ENCODE peak calls at places on chromosomes 4 and X, in six cellular contexts. T is astrocyte of the spinal cord, D is lung, U is brain microvascular endothelial cell, G is GM23338, S is pancreas. Q is an unnamed sample.

GRCh38 chr4:159871141-159871540 is 768.3 kb downstream of the RAPGEF2 start:
- DNase-seq in G (no peak), D (no peak), U (peak; percentile 27), S (no peak), T (peak; percentile 38), Q (no peak)

GRCh38 chr4:17721496-17722360 is 59.7 kb downstream of the FAM184B start:
- DNase-seq in S (no peak), T (peak; percentile 3), G (no peak), D (no peak), U (peak; percentile 23), Q (peak; percentile 52)

GRCh38 chr4:102345795-102346100 is 466 bp upstream of the SLC39A8 start:
- DNase-seq in U (no peak), D (no peak), S (no peak), T (no peak), G (no peak), Q (no peak)

GRCh38 chrX:117987376-117987775 is 129.2 kb downstream of the KLHL13 start:
- DNase-seq in D (no peak), S (no peak), T (no peak), G (no peak), U (no peak), Q (no peak)

GRCh38 chr4:187209921-187210613 is 486.4 kb upstream of the FAT1 start:
- DNase-seq in S (no peak), U (peak; percentile 69), G (no peak), T (peak; percentile 88), D (no peak), Q (peak; percentile 96)

GRCh38 chrX:48854898-48855297 is 19.5 kb upstream of the PCSK1N start:
- DNase-seq in D (no peak), T (no peak), U (no peak), G (peak; percentile 47), S (no peak), Q (no peak)

GRCh38 chr4:125498981-125499380 is 184.2 kb downstream of the FAT4 start:
- DNase-seq in T (no peak), D (no peak), S (no peak), U (no peak), G (no peak), Q (no peak)

GRCh38 chr4:147927377-147928137 is 195.7 kb downstream of the ARHGAP10 start:
- DNase-seq in T (peak; percentile 58), U (peak; percentile 63), S (no peak), G (peak; percentile 40), D (no peak), Q (peak; percentile 60)

GRCh38 chr4:70678383-70678999 is 9.8 kb upstream of the UTP3 start:
- DNase-seq in T (no peak), G (no peak), S (no peak), U (no peak), D (no peak), Q (no peak)

GRCh38 chr4:38612996-38613395 is 51.0 kb upstream of the KLF3 start:
- DNase-seq in T (peak; percentile 35), G (no peak), U (no peak), S (no peak), D (no peak), Q (no peak)

GRCh38 chr4:125705681-125706080 is 390.9 kb downstream of the FAT4 start:
- DNase-seq in D (no peak), U (no peak), G (no peak), S (no peak), T (no peak), Q (no peak)

GRCh38 chrX:77342028-77342427 is 105.2 kb upstream of the FGF16 start:
- DNase-seq in S (no peak), G (no peak), D (no peak), T (no peak), U (no peak), Q (no peak)

GRCh38 chr4:73741140-73741749 is 876 bp downstream of the CXCL8 start:
- DNase-seq in U (no peak), G (no peak), S (no peak), D (no peak), T (no peak), Q (no peak)

GRCh38 chr4:155678011-155678410 is 11.4 kb downstream of the GUCY1A1 start:
- DNase-seq in T (no peak), S (no peak), D (no peak), U (no peak), G (no peak), Q (no peak)

GRCh38 chrX:115266300-115266699 is 23.2 kb upstream of the LUZP4 start:
- DNase-seq in U (no peak), T (peak; percentile 12), S (no peak), D (no peak), G (no peak), Q (no peak)

GRCh38 chr4:74157116-74157742 is 689 bp upstream of the MTHFD2L start:
- DNase-seq in U (peak; percentile 45), G (no peak), D (no peak), T (peak; percentile 51), S (no peak), Q (peak; percentile 32)

GRCh38 chr4:33060873-33061542 is 2340.8 kb downstream of the PCDH7 start:
- DNase-seq in U (peak; percentile 50), D (no peak), T (peak; percentile 61), S (no peak), G (peak; percentile 91), Q (peak; percentile 37)

GRCh38 chr4:99180367-99181169 is 36.5 kb upstream of the ADH4 start:
- DNase-seq in D (no peak), T (peak; percentile 47), G (no peak), U (peak; percentile 63), S (peak; percentile 16), Q (peak; percentile 39)

GRCh38 chr4:68129793-68130192 is at the start of gene TMPRSS11F:
- DNase-seq in T (no peak), G (peak; percentile 36), S (no peak), D (no peak), U (no peak), Q (no peak)

GRCh38 chrX:39866229-39866628 is 231.5 kb downstream of the BCOR start:
- DNase-seq in S (no peak), D (no peak), G (no peak), T (no peak), U (no peak), Q (no peak)

GRCh38 chr4:8291701-8292387 is 22.3 kb downstream of the HTRA3 start:
- DNase-seq in G (no peak), U (no peak), S (no peak), D (no peak), T (no peak), Q (no peak)

DNA sequence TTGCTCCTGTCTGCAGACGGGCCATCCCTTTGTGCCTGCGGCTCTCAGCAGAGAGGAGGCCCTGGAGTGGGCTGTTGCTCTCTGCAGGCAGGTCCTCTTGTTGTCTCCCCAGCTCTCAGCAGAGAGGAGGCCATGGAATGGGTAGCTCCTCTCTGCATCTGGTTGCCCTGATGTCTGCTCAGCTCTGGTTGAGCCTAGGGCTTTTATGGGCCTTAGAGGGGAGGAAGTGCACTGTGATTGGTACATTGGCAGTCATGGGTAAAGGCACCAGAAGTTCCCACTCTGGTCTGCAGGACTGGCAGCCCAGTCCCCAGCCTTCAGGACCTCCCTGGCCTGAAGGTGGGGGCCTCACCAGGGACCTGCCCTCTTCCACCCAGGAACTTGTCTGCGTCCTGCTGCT is 21.5 kb downstream of the SPON2 start:
- DNase-seq in S (no peak), T (no peak), G (no peak), U (no peak), D (no peak), Q (no peak)
- TF ChIP-seq CTCF in S (no peak), T (no peak), G (no peak), U (no peak), D (no peak), Q (no peak)

GRCh38 chrX:80285131-80285773 is 135.0 kb upstream of the TENT5D start:
- DNase-seq in U (no peak), D (no peak), S (no peak), T (peak; percentile 1), G (peak; percentile 61), Q (peak; percentile 13)
- TF ChIP-seq CTCF in U (peak; percentile 23), D (no peak), S (no peak), T (no peak), G (peak; percentile 68), Q (peak; percentile 49)

GRCh38 chr4:103425406-103425805 is 227.3 kb upstream of the CENPE start:
- DNase-seq in S (no peak), U (no peak), G (no peak), D (no peak), T (no peak), Q (no peak)

GRCh38 chr4:103424853-103425252 is 226.7 kb upstream of the CENPE start:
- DNase-seq in T (no peak), S (no peak), D (no peak), G (peak; percentile 29), U (no peak), Q (no peak)

GRCh38 chr4:103429283-103429682 is 231.1 kb upstream of the CENPE start:
- DNase-seq in S (no peak), U (no peak), T (no peak), D (no peak), G (peak; percentile 88), Q (no peak)
- TF ChIP-seq CTCF in S (no peak), U (peak; percentile 42), T (no peak), D (no peak), G (peak; percentile 55), Q (peak; percentile 15)

DNA sequence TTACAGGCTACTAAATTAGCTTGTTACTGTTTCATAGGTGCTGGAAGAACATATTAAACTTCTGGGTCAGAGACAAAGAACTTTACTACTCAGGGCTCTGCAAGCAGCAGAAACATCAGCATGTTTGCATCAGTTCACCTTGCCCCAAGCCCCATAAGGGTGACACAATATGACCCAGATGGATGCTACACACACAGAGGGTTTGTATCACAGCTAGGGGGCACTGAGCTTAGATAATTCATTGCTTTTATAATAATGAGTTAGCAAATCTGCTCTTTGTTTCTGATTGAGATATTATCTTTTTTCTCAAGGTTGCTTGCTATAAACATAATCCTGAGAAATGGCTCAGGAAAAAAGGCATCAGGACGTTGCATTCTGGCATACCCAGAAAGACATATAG is 4.8 kb upstream of the SYNPO2 start:
- DNase-seq in D (no peak), T (no peak), G (no peak), U (no peak), S (no peak), Q (no peak)
- TF ChIP-seq CTCF in D (no peak), T (peak; percentile 6), G (peak; percentile 53), U (peak; percentile 50), S (no peak), Q (peak; percentile 65)

GRCh38 chr4:82721819-82722423 is 76.7 kb downstream of the SCD5 start:
- DNase-seq in T (no peak), D (no peak), S (no peak), U (no peak), G (no peak), Q (peak; percentile 10)
- TF ChIP-seq CTCF in T (peak; percentile 52), D (no peak), S (no peak), U (peak; percentile 62), G (peak; percentile 28), Q (peak; percentile 55)

GRCh38 chrX:15686818-15687685 is 22.4 kb upstream of the CLTRN start:
- DNase-seq in G (peak; percentile 71), S (peak; percentile 57), T (peak; percentile 58), D (peak; percentile 64), U (peak; percentile 71), Q (peak; percentile 46)
- TF ChIP-seq CTCF in G (peak; percentile 57), S (peak; percentile 68), T (peak; percentile 88), D (peak; percentile 71), U (peak; percentile 86), Q (peak; percentile 82)

GRCh38 chrX:57211906-57212305 is 74.6 kb upstream of the FAAH2 start:
- DNase-seq in U (no peak), S (no peak), D (no peak), G (peak; percentile 19), T (no peak), Q (no peak)
- TF ChIP-seq CTCF in U (no peak), S (no peak), D (no peak), G (no peak), T (no peak), Q (no peak)

GRCh38 chrX:154981116-154981411 is 41.5 kb downstream of the F8 start:
- DNase-seq in D (no peak), T (no peak), S (no peak), U (no peak), G (no peak), Q (no peak)
- TF ChIP-seq CTCF in D (no peak), T (no peak), S (no peak), U (no peak), G (no peak), Q (peak; percentile 16)